ENCODE peak calls at places on chromosomes 3 and 15, in seven cellular contexts. F is ovary, K is fibroblast of lung, T is prostate gland, Y is kidney, X is mesenchymal stem cell, V is left ventricle myocardium inferior. J is an unnamed sample.

GRCh38 chr15:66515901-66516322 is 10.8 kb downstream of the ZWILCH start:
- DNase-seq in F (no peak), K (peak; percentile 27), T (no peak), Y (no peak), X (no peak), V (no peak), J (no peak)

GRCh38 chr3:62554264-62554799 is 181.0 kb upstream of the FEZF2 start:
- DNase-seq in F (no peak), K (no peak), T (no peak), Y (no peak), X (no peak), V (no peak), J (no peak)

GRCh38 chr15:39430389-39430788 is 150.5 kb upstream of the THBS1 start:
- DNase-seq in F (no peak), K (no peak), T (no peak), Y (no peak), X (no peak), V (no peak), J (no peak)

GRCh38 chr15:71612066-71612715 is 198.2 kb upstream of the NR2E3 start:
- DNase-seq in F (no peak), K (no peak), T (no peak), Y (no peak), X (no peak), V (no peak), J (no peak)

GRCh38 chr3:37909067-37909911 is 47.6 kb downstream of the CTDSPL start:
- DNase-seq in F (no peak), K (no peak), T (no peak), Y (no peak), X (no peak), V (no peak), J (no peak)

GRCh38 chr15:84921121-84921520 is 36.7 kb downstream of the SLC28A1 start:
- DNase-seq in F (no peak), K (no peak), T (no peak), Y (no peak), X (no peak), V (no peak), J (no peak)

GRCh38 chr15:92749172-92749571 is 93.6 kb upstream of the FAM174B start:
- DNase-seq in F (no peak), K (no peak), T (no peak), Y (no peak), X (no peak), V (no peak), J (no peak)

GRCh38 chr3:172129868-172130751 is 90.7 kb downstream of the FNDC3B start:
- DNase-seq in F (peak; percentile 90), K (peak; percentile 100), T (peak; percentile 79), Y (peak; percentile 94), X (peak; percentile 98), V (peak; percentile 91), J (peak; percentile 82)

GRCh38 chr15:67021455-67021854 is 43.9 kb upstream of the SMAD3 start:
- DNase-seq in F (no peak), K (no peak), T (no peak), Y (no peak), X (no peak), V (no peak), J (no peak)

GRCh38 chr15:58511588-58511987 is 79.8 kb downstream of the LIPC start:
- DNase-seq in F (no peak), K (no peak), T (no peak), Y (no peak), X (no peak), V (no peak), J (no peak)

GRCh38 chr3:107271787-107272387 is 105.4 kb upstream of the CCDC54 start:
- DNase-seq in F (no peak), K (peak; percentile 40), T (no peak), Y (no peak), X (peak; percentile 60), V (no peak), J (no peak)

GRCh38 chr3:42501681-42502428 is 588 bp upstream of the VIPR1 start:
- DNase-seq in F (no peak), K (peak; percentile 15), T (peak; percentile 76), Y (peak; percentile 85), X (peak; percentile 55), V (peak; percentile 50), J (peak; percentile 86)

GRCh38 chr3:152835311-152836102 is 576 bp downstream of the P2RY1 start:
- DNase-seq in F (peak; percentile 59), K (peak; percentile 68), T (peak; percentile 43), Y (peak; percentile 88), X (peak; percentile 82), V (peak; percentile 71), J (peak; percentile 49)

GRCh38 chr3:155701882-155702465 is 42.9 kb downstream of the PLCH1 start:
- DNase-seq in F (no peak), K (peak; percentile 42), T (peak; percentile 8), Y (no peak), X (peak; percentile 64), V (no peak), J (no peak)

DNA sequence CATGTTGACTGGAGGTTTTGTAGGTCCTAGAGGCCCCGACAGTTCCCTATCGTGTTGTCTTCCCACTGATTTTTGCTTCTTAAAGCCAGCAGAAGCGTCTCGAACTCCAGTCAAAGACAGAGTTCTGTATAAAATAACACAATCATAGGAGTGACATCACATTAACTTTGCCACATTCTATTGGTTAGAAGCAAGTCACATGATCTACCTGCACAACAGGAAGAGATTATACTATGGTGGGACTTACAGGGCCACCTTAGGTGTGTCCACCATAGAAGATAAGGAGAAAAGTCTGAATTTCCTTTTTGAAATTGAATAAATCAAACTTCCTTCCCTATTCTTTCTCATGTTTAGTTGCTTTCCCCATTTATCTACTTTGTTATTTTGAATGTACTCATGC is 365.5 kb downstream of the GRM7 start:
- DNase-seq in F (no peak), K (no peak), T (no peak), Y (no peak), X (no peak), V (no peak), J (no peak)
- H3K4me1 ChIP-seq in F (no peaks in the 10 kb centered on the region), K (no peaks in the 10 kb centered on the region), T (no peaks in the 10 kb centered on the region), Y (no peaks in the 10 kb centered on the region), X (no peaks in the 10 kb centered on the region), V (no peaks in the 10 kb centered on the region), J (no peaks in the 10 kb centered on the region)

DNA sequence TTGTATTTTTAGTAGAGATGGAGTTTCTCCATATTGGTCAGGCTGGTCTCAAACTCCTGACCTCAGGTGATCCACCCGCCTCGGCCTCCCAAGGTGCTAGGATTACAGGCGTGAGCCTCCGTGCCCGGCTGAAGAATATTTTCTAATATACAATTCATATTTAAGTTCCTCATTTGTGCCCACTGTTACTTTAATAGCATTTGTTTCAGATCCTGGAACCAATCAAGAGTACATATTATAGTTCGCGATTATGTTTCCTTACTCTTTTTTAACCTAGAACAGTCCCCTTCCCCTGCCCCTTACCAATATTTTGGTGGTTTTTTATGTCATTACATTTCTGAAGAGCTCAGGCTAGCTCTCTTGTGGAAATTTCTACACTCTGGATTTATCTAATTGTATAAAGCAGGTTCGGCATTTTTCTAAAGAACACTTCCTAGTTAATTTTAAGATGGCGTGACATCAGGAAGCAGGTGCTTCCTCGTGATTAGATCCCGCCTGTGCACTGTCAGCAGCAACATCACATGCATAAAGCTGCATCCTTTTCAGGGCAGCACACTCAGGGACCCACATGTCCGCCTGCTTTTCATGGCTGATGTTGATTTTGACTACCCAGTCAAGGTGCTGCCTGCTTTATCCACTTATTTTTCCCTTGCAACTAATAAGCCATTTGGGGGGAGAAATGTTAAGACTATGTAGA is 88.7 kb upstream of the EPHB3 start:
- DNase-seq in F (no peak), K (no peak), T (no peak), Y (no peak), X (no peak), V (peak; percentile 34), J (peak; percentile 33)
- H3K4me1 ChIP-seq in F (peaks cover 2% of the 10 kb centered on the region), K (no peaks in the 10 kb centered on the region), T (no peaks in the 10 kb centered on the region), Y (no peaks in the 10 kb centered on the region), X (peaks cover 3% of the 10 kb centered on the region), V (no peaks in the 10 kb centered on the region), J (no peaks in the 10 kb centered on the region)

DNA sequence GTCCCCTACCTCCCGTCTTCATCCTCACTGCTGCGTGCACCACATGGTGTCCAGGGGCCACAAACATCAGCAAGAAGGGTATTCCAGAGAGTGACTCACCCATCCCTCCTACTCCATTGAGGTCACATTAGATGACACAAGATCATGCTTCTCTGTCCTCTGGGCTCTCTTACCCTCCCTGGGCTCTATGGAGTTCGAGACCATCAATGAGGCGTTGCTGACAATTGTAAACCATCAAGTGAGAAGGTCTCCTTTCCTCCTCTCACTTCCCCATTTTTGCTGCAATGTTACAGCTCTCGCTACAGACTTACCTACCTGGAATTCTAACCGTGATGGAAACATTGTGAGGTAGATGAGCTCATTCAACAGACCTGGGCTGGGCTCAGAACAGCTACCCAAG is 51.7 kb downstream of the HMCES start:
- DNase-seq in F (no peak), K (no peak), T (no peak), Y (no peak), X (no peak), V (no peak), J (no peak)
- H3K4me1 ChIP-seq in F (no peaks in the 10 kb centered on the region), K (no peaks in the 10 kb centered on the region), T (no peaks in the 10 kb centered on the region), Y (no peaks in the 10 kb centered on the region), X (peaks cover 2% of the 10 kb centered on the region), V (no peaks in the 10 kb centered on the region), J (no peaks in the 10 kb centered on the region)

GRCh38 chr15:44722011-44722410 is 10.7 kb downstream of the B2M start:
- DNase-seq in F (no peak), K (no peak), T (no peak), Y (no peak), X (no peak), V (no peak), J (no peak)
- H3K4me1 ChIP-seq in F (peaks cover 4% of the 10 kb centered on the region), K (peaks cover 10% of the 10 kb centered on the region), T (no peaks in the 10 kb centered on the region), Y (no peaks in the 10 kb centered on the region), X (peaks cover 5% of the 10 kb centered on the region), V (peaks cover 38% of the 10 kb centered on the region), J (peaks cover 2% of the 10 kb centered on the region)

GRCh38 chr3:110430146-110430545 is 641.5 kb upstream of the NECTIN3 start:
- DNase-seq in F (no peak), K (peak; percentile 46), T (no peak), Y (no peak), X (peak; percentile 33), V (no peak), J (no peak)
- H3K4me1 ChIP-seq in F (no peaks in the 10 kb centered on the region), K (no peaks in the 10 kb centered on the region), T (no peaks in the 10 kb centered on the region), Y (no peaks in the 10 kb centered on the region), X (no peaks in the 10 kb centered on the region), V (no peaks in the 10 kb centered on the region), J (no peaks in the 10 kb centered on the region)

J was measured in colonic mucosa.